ENCODE peak calls at places on chromosomes 11 and 22, in four cellular contexts. One of them, this sample, is unnamed.

GRCh38 chr11:2342981-2343380 is 34.1 kb upstream of the CD81 start:
- DNase-seq in neural progenitor cell: no peak
- DNase-seq in fibroblast of lung: no peak
- DNase-seq in HCT116: no peak
- DNase-seq in this sample: no peak

GRCh38 chr22:36286096-36286957 is 33.4 kb downstream of the APOL1 start:
- DNase-seq in neural progenitor cell: peak
- DNase-seq in fibroblast of lung: peak
- DNase-seq in HCT116: peak
- DNase-seq in this sample: peak

GRCh38 chr11:75577198-75577597 is 15.1 kb downstream of the SERPINH1 start:
- DNase-seq in neural progenitor cell: peak
- DNase-seq in fibroblast of lung: no peak
- DNase-seq in HCT116: no peak
- DNase-seq in this sample: no peak

GRCh38 chr11:83784419-83784818 is 498.3 kb upstream of the CCDC90B start:
- DNase-seq in neural progenitor cell: no peak
- DNase-seq in fibroblast of lung: no peak
- DNase-seq in HCT116: no peak
- DNase-seq in this sample: no peak

GRCh38 chr11:12110714-12111481 is 508 bp downstream of the MICAL2 start:
- DNase-seq in neural progenitor cell: peak
- DNase-seq in fibroblast of lung: no peak
- DNase-seq in HCT116: no peak
- DNase-seq in this sample: no peak

GRCh38 chr11:76644591-76644990 is 26.0 kb downstream of the LRRC32 start:
- DNase-seq in neural progenitor cell: no peak
- DNase-seq in fibroblast of lung: no peak
- DNase-seq in HCT116: no peak
- DNase-seq in this sample: no peak

GRCh38 chr22:49694462-49695260 is 133.0 kb downstream of the BRD1 start:
- DNase-seq in neural progenitor cell: no peak
- DNase-seq in fibroblast of lung: no peak
- DNase-seq in HCT116: no peak
- DNase-seq in this sample: no peak

GRCh38 chr11:47342854-47343253 is 9.6 kb downstream of the MYBPC3 start:
- DNase-seq in neural progenitor cell: no peak
- DNase-seq in fibroblast of lung: no peak
- DNase-seq in HCT116: no peak
- DNase-seq in this sample: no peak

GRCh38 chr22:19669570-19669969 is 44.7 kb upstream of the SEPTIN5 start:
- DNase-seq in neural progenitor cell: no peak
- DNase-seq in fibroblast of lung: no peak
- DNase-seq in HCT116: no peak
- DNase-seq in this sample: no peak

GRCh38 chr11:66278396-66279091 is 569 bp downstream of the CNIH2 start:
- DNase-seq in neural progenitor cell: peak
- DNase-seq in fibroblast of lung: peak
- DNase-seq in HCT116: no peak
- DNase-seq in this sample: no peak

GRCh38 chr11:14566331-14567063 is 46.3 kb upstream of the PSMA1 start:
- DNase-seq in neural progenitor cell: no peak
- DNase-seq in fibroblast of lung: no peak
- DNase-seq in HCT116: no peak
- DNase-seq in this sample: no peak

GRCh38 chr11:71096751-71097388 is 155.5 kb downstream of the SHANK2 start:
- DNase-seq in neural progenitor cell: no peak
- DNase-seq in fibroblast of lung: no peak
- DNase-seq in HCT116: no peak
- DNase-seq in this sample: no peak

GRCh38 chr11:111644922-111645321 is 42.7 kb downstream of the SIK2 start:
- DNase-seq in neural progenitor cell: no peak
- DNase-seq in fibroblast of lung: no peak
- DNase-seq in HCT116: no peak
- DNase-seq in this sample: no peak

GRCh38 chr11:68962527-68963250 is 18.1 kb downstream of the MRGPRD start:
- DNase-seq in neural progenitor cell: no peak
- DNase-seq in fibroblast of lung: no peak
- DNase-seq in HCT116: no peak
- DNase-seq in this sample: no peak

GRCh38 chr11:118226294-118226693 is 1.5 kb upstream of the JAML start:
- DNase-seq in neural progenitor cell: no peak
- DNase-seq in fibroblast of lung: peak
- DNase-seq in HCT116: no peak
- DNase-seq in this sample: no peak

GRCh38 chr22:19772673-19773469 is 12.3 kb downstream of the TBX1 start:
- DNase-seq in neural progenitor cell: no peak
- DNase-seq in fibroblast of lung: no peak
- DNase-seq in HCT116: no peak
- DNase-seq in this sample: no peak

GRCh38 chr11:35338928-35339327 is 80.4 kb downstream of the SLC1A2 start:
- DNase-seq in neural progenitor cell: no peak
- DNase-seq in fibroblast of lung: no peak
- DNase-seq in HCT116: no peak
- DNase-seq in this sample: no peak

GRCh38 chr22:36409911-36410756 is 22.4 kb upstream of the MYH9 start:
- DNase-seq in neural progenitor cell: peak
- DNase-seq in fibroblast of lung: peak
- DNase-seq in HCT116: peak
- DNase-seq in this sample: no peak

GRCh38 chr11:67631427-67631826 is 1.7 kb upstream of the NUDT8 start:
- DNase-seq in neural progenitor cell: no peak
- DNase-seq in fibroblast of lung: no peak
- DNase-seq in HCT116: no peak
- DNase-seq in this sample: no peak

GRCh38 chr11:106961518-106961917 is 56.8 kb downstream of the GUCY1A2 start:
- DNase-seq in neural progenitor cell: no peak
- DNase-seq in fibroblast of lung: peak
- DNase-seq in HCT116: no peak
- DNase-seq in this sample: peak

DNA sequence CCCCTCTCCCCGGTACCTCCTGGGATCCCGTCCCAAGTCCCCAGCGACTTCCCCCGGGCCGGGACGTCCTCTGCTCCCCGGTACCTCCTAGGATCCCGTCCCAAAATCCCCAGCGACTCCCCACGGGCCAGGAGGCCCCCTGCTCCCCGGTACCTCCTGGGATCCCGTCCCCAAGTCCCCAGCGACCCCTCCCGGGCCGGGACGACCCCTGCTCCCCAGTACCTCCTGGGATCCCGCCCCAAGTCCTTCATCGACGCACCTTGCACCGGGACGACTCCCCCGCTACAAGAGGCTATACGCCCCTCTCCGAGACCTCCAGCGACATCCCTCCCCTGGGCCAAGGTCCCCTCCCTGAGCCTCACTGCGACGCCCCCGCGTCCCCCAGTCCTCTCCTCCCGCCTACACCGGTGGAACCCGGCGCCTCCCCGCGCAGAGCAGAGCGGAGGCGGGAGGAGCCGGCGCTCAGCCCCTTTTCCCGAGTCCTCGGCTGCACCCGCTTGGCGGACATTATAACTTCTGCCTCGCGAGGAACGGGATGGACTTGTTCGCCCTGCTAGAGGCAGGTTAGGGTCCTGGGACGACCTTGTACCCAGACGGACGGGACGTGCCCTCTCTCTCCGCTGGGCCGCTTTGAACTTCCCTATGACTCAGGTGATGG is 912 bp downstream of the KREMEN1 start:
- DNase-seq in neural progenitor cell: peak
- DNase-seq in fibroblast of lung: peak
- DNase-seq in HCT116: no peak
- DNase-seq in this sample: no peak
- H3K9ac ChIP-seq in neural progenitor cell: no peak
- H3K9ac ChIP-seq in fibroblast of lung: peak
- H3K9ac ChIP-seq in HCT116: peak
- H3K9ac ChIP-seq in this sample: peak

DNA sequence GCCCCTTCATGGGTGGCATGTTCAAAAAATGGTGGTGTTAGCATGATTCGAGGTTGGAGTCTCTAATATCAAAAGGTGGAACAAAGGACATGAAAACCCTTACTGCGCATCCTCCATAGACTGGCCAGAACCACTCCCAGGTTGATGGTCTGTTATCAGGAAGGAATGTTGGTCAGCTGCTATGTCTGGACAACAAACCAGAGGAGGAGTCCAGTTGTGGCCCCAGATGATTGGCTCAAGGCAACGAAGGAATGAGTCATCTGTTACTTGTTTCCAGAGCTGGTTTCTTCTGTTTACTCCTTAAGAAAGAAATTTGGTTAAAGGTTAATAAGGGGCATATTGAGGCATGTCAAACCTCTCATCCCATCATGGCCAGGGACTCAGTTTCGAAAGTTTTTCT is 56.9 kb upstream of the GRIA4 start:
- DNase-seq in neural progenitor cell: no peak
- DNase-seq in fibroblast of lung: peak
- DNase-seq in HCT116: no peak
- DNase-seq in this sample: no peak
- TF ChIP-seq EZH2 in neural progenitor cell: no peak
- TF ChIP-seq EZH2 in fibroblast of lung: no peak
- TF ChIP-seq EZH2 in HCT116: no peak
- TF ChIP-seq EZH2 in this sample: no peak

GRCh38 chr22:40721266-40721665 is 42.0 kb downstream of the MCHR1 start:
- DNase-seq in neural progenitor cell: peak
- DNase-seq in fibroblast of lung: peak
- DNase-seq in HCT116: no peak
- DNase-seq in this sample: no peak
- H3K27ac ChIP-seq in neural progenitor cell: no peak
- H3K27ac ChIP-seq in fibroblast of lung: no peak
- H3K27ac ChIP-seq in HCT116: no peak
- H3K27ac ChIP-seq in this sample: no peak

GRCh38 chr22:48141301-48141700 is 1378.9 kb downstream of the TBC1D22A start:
- DNase-seq in neural progenitor cell: no peak
- DNase-seq in fibroblast of lung: no peak
- DNase-seq in HCT116: no peak
- DNase-seq in this sample: no peak

GRCh38 chr22:48140261-48140660 is 1377.8 kb downstream of the TBC1D22A start:
- DNase-seq in neural progenitor cell: no peak
- DNase-seq in fibroblast of lung: no peak
- DNase-seq in HCT116: no peak
- DNase-seq in this sample: no peak

GRCh38 chr22:48138855-48139254 is 1376.4 kb downstream of the TBC1D22A start:
- DNase-seq in neural progenitor cell: no peak
- DNase-seq in fibroblast of lung: no peak
- DNase-seq in HCT116: no peak
- DNase-seq in this sample: no peak

GRCh38 chr22:48138427-48138826 is 1376.0 kb downstream of the TBC1D22A start:
- DNase-seq in neural progenitor cell: no peak
- DNase-seq in fibroblast of lung: no peak
- DNase-seq in HCT116: no peak
- DNase-seq in this sample: no peak

DNA sequence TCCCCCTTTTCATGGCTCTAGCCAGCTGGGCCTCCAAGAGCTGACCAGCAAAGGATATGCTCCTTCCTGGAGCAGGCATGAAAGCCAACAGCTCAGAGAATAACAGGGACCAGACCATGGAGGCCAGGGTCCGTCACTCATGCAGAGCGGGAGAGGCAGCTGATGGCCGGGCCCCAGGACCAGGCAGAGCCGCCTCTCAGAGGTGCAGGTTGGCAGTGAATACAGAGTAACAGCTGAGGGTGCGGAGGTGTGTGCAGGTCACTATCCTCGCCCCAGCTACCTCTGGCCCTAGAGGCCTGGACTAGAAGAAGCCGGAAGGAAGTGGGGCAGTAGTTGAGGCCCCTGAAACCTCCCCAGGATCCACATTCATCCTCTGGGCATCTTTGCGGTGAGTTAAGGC is 1377.3 kb downstream of the TBC1D22A start:
- DNase-seq in neural progenitor cell: peak
- DNase-seq in fibroblast of lung: no peak
- DNase-seq in HCT116: no peak
- DNase-seq in this sample: no peak
- H3K9ac ChIP-seq in neural progenitor cell: no peak
- H3K9ac ChIP-seq in fibroblast of lung: no peak
- H3K9ac ChIP-seq in HCT116: no peak
- H3K9ac ChIP-seq in this sample: no peak

GRCh38 chr11:129375731-129376657 is at the start of gene BARX2:
- DNase-seq in neural progenitor cell: peak
- DNase-seq in fibroblast of lung: peak
- DNase-seq in HCT116: peak
- DNase-seq in this sample: no peak

GRCh38 chr11:129374081-129374992 is 1.3 kb upstream of the BARX2 start:
- DNase-seq in neural progenitor cell: peak
- DNase-seq in fibroblast of lung: no peak
- DNase-seq in HCT116: no peak
- DNase-seq in this sample: no peak

GRCh38 chr11:129374993-129375721 is 491 bp upstream of the BARX2 start:
- DNase-seq in neural progenitor cell: no peak
- DNase-seq in fibroblast of lung: peak
- DNase-seq in HCT116: no peak
- DNase-seq in this sample: no peak

GRCh38 chr11:129373489-129373953 is 2.1 kb upstream of the BARX2 start:
- DNase-seq in neural progenitor cell: peak
- DNase-seq in fibroblast of lung: peak
- DNase-seq in HCT116: no peak
- DNase-seq in this sample: no peak

GRCh38 chr11:129372609-129373488 is 2.8 kb upstream of the BARX2 start:
- DNase-seq in neural progenitor cell: peak
- DNase-seq in fibroblast of lung: no peak
- DNase-seq in HCT116: no peak
- DNase-seq in this sample: no peak
- TF ChIP-seq EZH2 in neural progenitor cell: peak
- TF ChIP-seq EZH2 in fibroblast of lung: peak
- TF ChIP-seq EZH2 in HCT116: no peak
- TF ChIP-seq EZH2 in this sample: no peak

This sample was measured in SK-N-MC.